ENCODE peak calls at places on chromosomes 2 and 18, in eight cellular contexts. D, A, T, U, N, Q, X and C are unnamed samples.

GRCh38 chr18:72995558-72995957 is 127.8 kb upstream of the NETO1 start:
- DNase-seq in Q (no peak), N (peak), T (no peak), X (no peak), U (no peak), A (no peak), D (no peak), C (no peak)

GRCh38 chr18:74608681-74609080 is 11.0 kb downstream of the ZNF407 start:
- DNase-seq in T (no peak), D (no peak), U (no peak), N (no peak), A (no peak), Q (no peak), X (no peak), C (no peak)

GRCh38 chr2:106960633-106961205 is 74.8 kb upstream of the ST6GAL2 start:
- DNase-seq in A (peak), U (no peak), T (no peak), N (peak), X (peak), Q (no peak), D (no peak), C (no peak)

GRCh38 chr2:15702452-15702851 is 110.8 kb downstream of the DDX1 start:
- DNase-seq in Q (no peak), D (no peak), U (no peak), N (no peak), A (no peak), X (no peak), T (no peak), C (no peak)

GRCh38 chr2:23241106-23241505 is 143.9 kb upstream of the KLHL29 start:
- DNase-seq in X (no peak), Q (no peak), A (no peak), U (peak), D (no peak), T (no peak), N (no peak), C (no peak)

GRCh38 chr2:20436716-20437470 is 10.0 kb upstream of the RHOB start:
- DNase-seq in N (no peak), Q (no peak), A (no peak), T (no peak), D (no peak), X (no peak), U (peak), C (no peak)

GRCh38 chr2:152033146-152033545 is 65.7 kb downstream of the CACNB4 start:
- DNase-seq in X (no peak), D (no peak), Q (no peak), A (no peak), N (no peak), U (no peak), T (no peak), C (no peak)

GRCh38 chr2:238498691-238499295 is 72.1 kb downstream of the ASB1 start:
- DNase-seq in D (no peak), X (no peak), Q (no peak), T (peak), N (no peak), A (no peak), U (peak), C (no peak)

GRCh38 chr2:50591642-50592041 is 440.3 kb downstream of the NRXN1 start:
- DNase-seq in D (no peak), Q (no peak), N (peak), A (peak), T (no peak), U (no peak), X (no peak), C (peak)

GRCh38 chr2:17972991-17973390 is 94.5 kb downstream of the KCNS3 start:
- DNase-seq in T (no peak), U (no peak), N (peak), Q (no peak), A (no peak), D (no peak), X (peak), C (no peak)

GRCh38 chr2:98114643-98115355 is 27.8 kb downstream of the VWA3B start:
- DNase-seq in A (no peak), X (no peak), Q (no peak), T (no peak), N (no peak), D (no peak), U (no peak), C (no peak)

GRCh38 chr18:68660355-68661183 is 54.3 kb downstream of the TMX3 start:
- DNase-seq in Q (no peak), T (no peak), X (peak), N (peak), A (peak), D (no peak), U (no peak), C (no peak)

GRCh38 chr18:36130883-36131653 is 1.4 kb downstream of the ELP2 start:
- DNase-seq in T (no peak), N (no peak), U (no peak), X (no peak), D (no peak), A (no peak), Q (no peak), C (no peak)

GRCh38 chr2:29009711-29010677 is 28.9 kb downstream of the TOGARAM2 start:
- DNase-seq in U (no peak), A (no peak), T (no peak), N (no peak), X (no peak), Q (no peak), D (no peak), C (no peak)

GRCh38 chr18:36440614-36441013 is 143.1 kb downstream of the FHOD3 start:
- DNase-seq in A (peak), X (no peak), D (no peak), Q (no peak), N (peak), T (no peak), U (no peak), C (no peak)

GRCh38 chr2:210002158-210003157 is at the start of gene RPE:
- DNase-seq in N (peak), T (peak), D (peak), A (peak), U (peak), X (peak), Q (peak), C (peak)

GRCh38 chr2:238843476-238843875 is 4.4 kb upstream of the TWIST2 start:
- DNase-seq in D (no peak), U (no peak), T (no peak), N (no peak), A (no peak), Q (no peak), X (no peak), C (no peak)

GRCh38 chr2:8719528-8719927 is 37.7 kb downstream of the ID2 start:
- DNase-seq in D (no peak), A (no peak), N (no peak), X (no peak), Q (no peak), T (no peak), U (no peak), C (no peak)

GRCh38 chr2:123953848-123954247 is 71.2 kb upstream of the CNTNAP5 start:
- DNase-seq in X (peak), D (no peak), T (no peak), A (peak), Q (no peak), N (peak), U (no peak), C (peak)

GRCh38 chr2:112582314-112582746 is 2.1 kb upstream of the CHCHD5 start:
- DNase-seq in D (no peak), T (no peak), N (peak), U (no peak), Q (peak), A (peak), X (peak), C (peak)

GRCh38 chr2:191617589-191617988 is 60.3 kb upstream of the NABP1 start:
- DNase-seq in A (no peak), N (no peak), T (no peak), X (no peak), U (no peak), Q (peak), D (no peak), C (no peak)

GRCh38 chr18:25019946-25020345 is 332.0 kb downstream of the ZNF521 start:
- DNase-seq in X (no peak), N (no peak), D (no peak), U (no peak), A (no peak), Q (no peak), T (no peak), C (no peak)

GRCh38 chr2:10132596-10132995 is 10.1 kb downstream of the RRM2 start:
- DNase-seq in Q (no peak), U (no peak), X (no peak), A (no peak), T (no peak), N (no peak), D (no peak), C (no peak)

GRCh38 chr18:37684590-37684989 is 119.0 kb upstream of the CELF4 start:
- DNase-seq in X (no peak), T (no peak), Q (no peak), U (no peak), N (no peak), D (no peak), A (no peak), C (no peak)

GRCh38 chr18:37689841-37690240 is 124.2 kb upstream of the CELF4 start:
- DNase-seq in D (no peak), A (peak), T (no peak), U (no peak), X (no peak), Q (no peak), N (no peak), C (no peak)

GRCh38 chr18:37684183-37684582 is 118.6 kb upstream of the CELF4 start:
- DNase-seq in N (no peak), Q (no peak), T (no peak), X (no peak), U (no peak), D (no peak), A (no peak), C (no peak)
- H3K4me3 ChIP-seq in N (no peak), Q (no peak), T (no peak), X (no peak), U (no peak), D (no peak), A (no peak), C (no peak)

DNA sequence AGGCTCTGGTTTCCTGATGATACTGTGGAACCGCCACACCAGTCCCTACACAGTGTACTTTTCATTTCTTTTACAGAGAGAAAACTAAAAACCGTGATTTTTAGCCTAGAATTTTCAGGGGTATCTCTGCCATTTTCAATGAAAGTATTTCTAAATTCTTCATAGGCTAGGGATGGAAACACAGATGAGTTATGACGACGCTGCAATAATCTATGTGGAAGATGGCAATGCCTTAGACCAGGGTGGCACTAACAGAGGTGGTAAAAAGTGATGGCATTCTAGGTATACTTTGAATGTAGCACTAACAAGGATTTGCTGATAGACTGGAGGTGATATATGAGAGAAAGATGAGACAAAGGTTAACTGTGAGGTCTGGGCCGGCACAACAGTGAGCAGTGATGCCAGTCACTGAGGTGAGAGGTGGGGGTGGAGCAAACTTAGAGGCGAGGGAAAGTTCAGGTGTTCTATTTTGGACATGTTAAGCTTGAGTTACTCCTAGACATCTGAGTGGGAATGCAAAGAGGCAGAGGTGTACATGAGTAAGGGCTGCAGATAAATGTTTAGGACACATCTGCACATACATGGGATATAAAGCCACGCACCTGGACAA is 56.4 kb downstream of the TTC21B start:
- DNase-seq in Q (no peak), X (no peak), N (no peak), U (no peak), T (no peak), A (no peak), D (no peak), C (no peak)
- H3K4me3 ChIP-seq in Q (no peak), X (no peak), N (no peak), U (no peak), T (no peak), A (no peak), D (no peak), C (no peak)

GRCh38 chr2:159609933-159610523 is 6.3 kb downstream of the BAZ2B start:
- DNase-seq in A (no peak), N (no peak), D (no peak), T (no peak), Q (no peak), X (no peak), U (no peak), C (no peak)
- H3K4me3 ChIP-seq in A (no peak), N (no peak), D (no peak), T (no peak), Q (no peak), X (no peak), U (no peak), C (no peak)

GRCh38 chr2:43559391-43560230 is 36.2 kb downstream of the THADA start:
- DNase-seq in N (no peak), T (no peak), Q (no peak), D (no peak), A (no peak), X (no peak), U (no peak), C (no peak)

GRCh38 chr2:43556256-43556655 is 39.6 kb downstream of the THADA start:
- DNase-seq in D (no peak), U (no peak), N (no peak), T (no peak), A (no peak), Q (no peak), X (no peak), C (no peak)

DNA sequence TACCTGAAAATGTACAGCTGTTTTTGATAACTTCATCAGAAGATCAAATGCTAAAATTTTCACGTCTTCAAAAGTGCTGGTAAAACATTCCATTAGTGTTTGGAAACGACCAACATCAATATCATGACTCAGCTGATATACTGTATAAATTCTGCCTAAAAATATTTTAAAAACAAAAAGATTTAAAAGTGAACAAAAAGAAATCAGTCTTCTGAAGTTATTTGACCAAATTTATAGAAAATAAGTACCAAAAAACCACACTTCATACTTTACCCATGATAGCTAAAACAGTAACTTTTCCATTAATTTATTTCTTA is 35.6 kb downstream of the THADA start:
- DNase-seq in Q (no peak), A (no peak), D (no peak), N (no peak), X (no peak), U (no peak), T (no peak), C (no peak)
- H3K4me3 ChIP-seq in Q (no peak), A (no peak), D (no peak), N (no peak), X (no peak), U (no peak), T (no peak), C (no peak)

GRCh38 chr2:75390184-75390583 is 170.6 kb downstream of the EVA1A start:
- DNase-seq in X (no peak), A (no peak), U (no peak), Q (no peak), T (no peak), D (no peak), N (no peak), C (no peak)

DNA sequence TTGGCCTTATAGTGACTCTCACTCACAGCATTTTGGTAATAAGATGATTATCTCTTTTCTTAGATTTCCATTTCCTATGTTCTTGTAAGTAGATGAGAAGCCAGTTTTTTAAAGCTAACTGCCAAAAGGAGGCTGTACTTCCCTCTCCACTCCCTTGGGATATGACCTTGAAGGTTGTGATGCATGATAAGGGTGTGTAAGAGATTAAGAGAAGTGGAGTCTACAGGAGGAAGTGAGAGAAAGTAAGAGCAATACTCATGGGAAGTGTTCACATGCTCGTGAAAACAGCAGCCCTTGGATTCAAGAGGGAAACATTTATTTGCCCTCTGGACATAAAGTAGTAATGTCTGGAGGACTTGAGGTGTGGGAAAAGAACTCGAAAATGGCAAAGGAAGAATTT is 171.5 kb downstream of the EVA1A start:
- DNase-seq in U (no peak), T (no peak), D (no peak), X (no peak), Q (no peak), N (no peak), A (no peak), C (no peak)
- H3K4me3 ChIP-seq in U (no peak), T (no peak), D (no peak), X (no peak), Q (no peak), N (no peak), A (no peak), C (no peak)

GRCh38 chr2:53568463-53568862 is 199.1 kb upstream of the CHAC2 start:
- DNase-seq in N (peak), T (no peak), X (peak), Q (no peak), D (no peak), A (no peak), U (no peak), C (no peak)
- H3K4me3 ChIP-seq in N (no peak), T (no peak), X (no peak), Q (no peak), D (no peak), A (no peak), U (no peak), C (peak)

GRCh38 chr2:132669854-132670103 is 226 bp downstream of the LYPD1 start:
- DNase-seq in A (no peak), N (no peak), Q (no peak), D (no peak), U (no peak), X (no peak), T (no peak), C (no peak)

GRCh38 chr2:132670104-132670960 is at the start of gene LYPD1:
- DNase-seq in T (no peak), U (no peak), X (no peak), Q (no peak), N (peak), A (no peak), D (no peak), C (no peak)

GRCh38 chr2:132667716-132668115 is 2.3 kb downstream of the LYPD1 start:
- DNase-seq in X (no peak), Q (no peak), D (no peak), A (no peak), N (peak), T (no peak), U (no peak), C (no peak)

GRCh38 chr2:132668189-132668833 is 1.7 kb downstream of the LYPD1 start:
- DNase-seq in A (no peak), U (no peak), X (no peak), D (no peak), T (no peak), Q (no peak), N (peak), C (no peak)

GRCh38 chr2:132668986-132669853 is 785 bp downstream of the LYPD1 start:
- DNase-seq in D (no peak), U (no peak), A (peak), Q (no peak), N (peak), X (no peak), T (no peak), C (no peak)
- H3K4me3 ChIP-seq in D (peak), U (peak), A (peak), Q (no peak), N (peak), X (peak), T (peak), C (peak)

GRCh38 chr2:144507441-144508161 is 12.3 kb downstream of the ZEB2 start:
- DNase-seq in A (no peak), Q (no peak), D (no peak), N (no peak), U (no peak), X (peak), T (no peak), C (no peak)

GRCh38 chr2:144509548-144510205 is 10.2 kb downstream of the ZEB2 start:
- DNase-seq in U (no peak), X (peak), T (no peak), A (no peak), D (no peak), Q (no peak), N (no peak), C (no peak)

GRCh38 chr2:144510206-144510991 is 9.5 kb downstream of the ZEB2 start:
- DNase-seq in D (no peak), N (peak), U (no peak), T (no peak), Q (no peak), A (peak), X (peak), C (peak)

GRCh38 chr2:144509001-144509545 is 10.8 kb downstream of the ZEB2 start:
- DNase-seq in N (no peak), D (no peak), X (no peak), U (no peak), Q (no peak), A (no peak), T (no peak), C (no peak)

DNA sequence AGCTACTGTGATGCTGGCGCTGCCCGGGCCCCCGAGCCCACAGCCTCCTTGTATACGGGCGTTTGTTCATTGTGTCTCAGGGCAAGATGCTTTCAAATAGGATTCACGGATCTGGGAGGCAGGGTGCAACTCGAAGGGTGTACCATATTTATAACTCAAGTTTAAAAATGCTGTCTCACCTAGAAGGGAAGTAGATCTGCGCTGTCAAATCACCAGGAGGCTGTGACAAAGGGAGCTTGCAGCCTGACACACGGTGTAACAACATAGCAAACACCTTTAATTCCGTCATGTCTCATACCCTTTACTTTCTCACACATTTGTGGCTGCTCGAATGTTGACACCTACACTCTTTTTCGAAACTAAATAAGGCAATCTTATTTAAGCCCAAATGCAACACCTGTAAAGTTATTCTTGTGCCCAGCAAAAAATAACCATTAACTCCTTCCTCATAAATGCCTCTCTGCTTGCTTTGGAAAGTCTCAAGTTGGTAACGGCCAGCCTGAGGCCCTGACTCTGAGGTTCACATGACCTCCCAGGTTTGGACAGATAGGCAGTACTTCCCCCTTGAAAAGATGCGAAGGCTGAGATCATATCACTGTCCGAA is 11.7 kb downstream of the ZEB2 start:
- DNase-seq in X (peak), N (no peak), A (no peak), Q (no peak), U (no peak), T (no peak), D (no peak), C (no peak)
- H3K4me3 ChIP-seq in X (no peak), N (peak), A (no peak), Q (no peak), U (peak), T (no peak), D (peak), C (peak)